ENCODE peak calls at places on chromosomes 11 and 22, in six cellular contexts. Q, S, B, V, M and O are unnamed samples.

GRCh38 chr11:27830206-27830605 is 130.0 kb upstream of the BDNF start:
- DNase-seq in V (no peak), M (no peak), B (no peak), S (no peak), Q (no peak), O (no peak)

GRCh38 chr22:41782751-41783150 is 17.7 kb upstream of the CCDC134 start:
- DNase-seq in S (no peak), M (no peak), Q (no peak), V (no peak), B (no peak), O (no peak)

GRCh38 chr22:27405672-27406388 is 395.7 kb downstream of the MN1 start:
- DNase-seq in Q (peak), S (no peak), V (peak), M (peak), B (peak), O (no peak)

GRCh38 chr11:76639621-76640020 is 30.9 kb downstream of the LRRC32 start:
- DNase-seq in B (no peak), M (no peak), Q (no peak), S (no peak), V (no peak), O (no peak)

GRCh38 chr11:123357990-123358827 is 71.9 kb upstream of the GRAMD1B start:
- DNase-seq in V (no peak), Q (no peak), S (no peak), M (peak), B (peak), O (no peak)

GRCh38 chr11:4610258-4610935 is 2.4 kb upstream of the TRIM68 start:
- DNase-seq in B (no peak), M (no peak), S (no peak), Q (peak), V (no peak), O (no peak)

GRCh38 chr22:32556150-32556549 is 81.5 kb downstream of the FBXO7 start:
- DNase-seq in Q (no peak), M (no peak), S (no peak), B (no peak), V (no peak), O (no peak)

GRCh38 chr11:10809373-10810199 is 860 bp upstream of the EIF4G2 start:
- DNase-seq in V (peak), B (peak), Q (peak), S (no peak), M (peak), O (peak)

GRCh38 chr11:96393753-96394348 is 4.0 kb downstream of the JRKL start:
- DNase-seq in S (no peak), Q (peak), M (no peak), V (peak), B (peak), O (peak)

GRCh38 chr11:82757660-82758301 is 24.1 kb upstream of the FAM181B start:
- DNase-seq in V (peak), Q (no peak), B (no peak), S (no peak), M (no peak), O (no peak)